ENCODE peak calls at places on chromosomes 5 and 9, in seven cellular contexts. A is H9, C is IMR-90, V is mesendoderm, P is neuronal stem cell, H is H1, R is trophoblast cell. Z is an unnamed sample.
A peak's percentile ranks its signal among the peaks of the same experiment; 100 is the strongest.

GRCh38 chr5:126354012-126354856 is 69.0 kb upstream of the GRAMD2B start:
- DNase-seq in A (no peak), C (peak; percentile 98), V (peak; percentile 47), P (no peak), H (no peak), R (peak; percentile 81), Z (peak; percentile 96)

GRCh38 chr9:79242489-79242888 is 329.3 kb upstream of the TLE4 start:
- DNase-seq in A (no peak), C (no peak), V (no peak), P (no peak), H (no peak), R (no peak), Z (no peak)

GRCh38 chr5:119322948-119323629 is 32.7 kb upstream of the TNFAIP8 start:
- DNase-seq in A (no peak), C (peak; percentile 52), V (peak; percentile 33), P (no peak), H (no peak), R (peak; percentile 80), Z (no peak)

GRCh38 chr5:34511063-34511462 is 145.1 kb upstream of the RAI14 start:
- DNase-seq in A (no peak), C (no peak), V (no peak), P (no peak), H (no peak), R (no peak), Z (no peak)

GRCh38 chr9:116907989-116908388 is 220.9 kb downstream of the TRIM32 start:
- DNase-seq in A (no peak), C (no peak), V (no peak), P (no peak), H (no peak), R (no peak), Z (no peak)

GRCh38 chr5:159807586-159807985 is 108.7 kb upstream of the ADRA1B start:
- DNase-seq in A (no peak), C (no peak), V (no peak), P (no peak), H (no peak), R (no peak), Z (no peak)

GRCh38 chr5:160926428-160926827 is 74.4 kb upstream of the ATP10B start:
- DNase-seq in A (no peak), C (no peak), V (no peak), P (no peak), H (no peak), R (no peak), Z (no peak)

GRCh38 chr9:136512651-136513066 is 29.8 kb upstream of the SEC16A start:
- DNase-seq in A (peak; percentile 54), C (no peak), V (no peak), P (no peak), H (no peak), R (no peak), Z (no peak)

GRCh38 chr5:949815-950560 is 57.3 kb downstream of the TRIP13 start:
- DNase-seq in A (no peak), C (no peak), V (no peak), P (no peak), H (peak; percentile 20), R (no peak), Z (no peak)

GRCh38 chr5:1526681-1527131 is 2.9 kb upstream of the LPCAT1 start:
- DNase-seq in A (no peak), C (no peak), V (no peak), P (no peak), H (no peak), R (no peak), Z (no peak)

GRCh38 chr9:34443533-34443932 is 14.8 kb downstream of the FAM219A start:
- DNase-seq in A (no peak), C (no peak), V (peak; percentile 51), P (no peak), H (no peak), R (no peak), Z (no peak)

GRCh38 chr9:93059097-93059959 is 827 bp downstream of the SUSD3 start:
- DNase-seq in A (no peak), C (no peak), V (no peak), P (no peak), H (no peak), R (peak; percentile 20), Z (no peak)

GRCh38 chr9:93057024-93057702 is 1.3 kb upstream of the SUSD3 start:
- DNase-seq in A (peak; percentile 70), C (no peak), V (no peak), P (no peak), H (no peak), R (no peak), Z (no peak)

GRCh38 chr9:93057703-93058356 is 671 bp upstream of the SUSD3 start:
- DNase-seq in A (no peak), C (no peak), V (no peak), P (no peak), H (no peak), R (no peak), Z (no peak)

GRCh38 chr9:93059960-93060591 is 1.6 kb downstream of the SUSD3 start:
- DNase-seq in A (no peak), C (no peak), V (peak; percentile 89), P (no peak), H (no peak), R (no peak), Z (no peak)

GRCh38 chr9:93058357-93059096 is at the start of gene SUSD3:
- DNase-seq in A (peak; percentile 89), C (no peak), V (peak; percentile 90), P (peak; percentile 77), H (peak; percentile 89), R (peak; percentile 47), Z (peak; percentile 9)
- H2BK5ac ChIP-seq in A (no peak within 1 kb of the TSS), C (no peak within 1 kb of the TSS), V (no peak within 1 kb of the TSS), P (peak within 1 kb of the TSS; percentile 67), H (no peak within 1 kb of the TSS), R (no peak within 1 kb of the TSS), Z (no peak within 1 kb of the TSS)

GRCh38 chr5:62575066-62575465 is 3.6 kb upstream of the LRRC70 start:
- DNase-seq in A (no peak), C (no peak), V (no peak), P (no peak), H (no peak), R (no peak), Z (no peak)
- H4K8ac ChIP-seq in A (no peak overlapping the region), C (no peak overlapping the region), V (no peak overlapping the region), P (no peak overlapping the region), H (no peak overlapping the region), R (no peak overlapping the region), Z (no peak overlapping the region)

DNA sequence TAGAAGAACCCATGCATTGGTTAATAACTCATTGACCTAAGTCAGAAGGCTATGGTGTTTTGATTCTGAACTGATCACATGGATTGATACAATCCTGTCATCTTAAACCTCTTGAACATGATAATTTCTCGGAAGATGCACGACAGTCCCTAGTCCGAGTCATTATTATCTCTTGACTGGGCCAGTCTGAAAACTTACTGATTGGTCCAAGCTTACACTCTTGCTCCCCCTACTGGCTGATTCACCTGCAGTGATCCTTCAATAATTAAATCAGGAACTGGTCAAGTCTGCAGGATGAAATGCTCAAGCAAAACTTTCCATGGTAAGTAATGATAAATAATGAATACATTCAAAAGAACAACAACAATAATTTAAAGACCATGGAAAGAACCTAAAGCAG is 79.5 kb downstream of the BRINP1 start:
- DNase-seq in A (peak; percentile 46), C (no peak), V (peak; percentile 78), P (peak; percentile 64), H (no peak), R (peak; percentile 52), Z (peak; percentile 33)
- H3K18ac ChIP-seq in A (no peak overlapping the region), C (no peak overlapping the region), V (no peak overlapping the region), P (no peak overlapping the region), H (no peak overlapping the region), R (no peak overlapping the region), Z (no peak overlapping the region)

DNA sequence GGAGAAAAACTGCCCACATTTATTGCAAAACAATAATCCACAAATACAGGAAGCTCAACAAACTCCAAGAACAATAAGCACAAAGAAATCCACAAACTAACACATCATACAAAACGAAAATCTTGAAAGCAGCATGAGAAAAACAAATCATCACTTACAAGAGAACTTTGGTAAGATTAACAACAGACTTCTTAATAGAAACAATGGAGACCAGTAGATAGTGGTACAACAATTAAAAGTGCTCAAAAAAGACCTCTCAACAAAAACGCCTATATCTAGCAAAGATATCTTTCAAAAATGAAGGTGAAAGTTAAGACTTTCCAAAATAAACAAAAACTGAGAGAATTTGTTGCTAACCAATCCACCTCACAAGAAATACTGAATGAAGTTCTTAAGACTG is 38.4 kb downstream of the CDKL3 start:
- DNase-seq in A (no peak), C (no peak), V (peak; percentile 23), P (no peak), H (no peak), R (no peak), Z (peak; percentile 9)
- H2BK5ac ChIP-seq in A (no peak overlapping the region), C (no peak overlapping the region), V (no peak overlapping the region), P (no peak overlapping the region), H (no peak overlapping the region), R (no peak overlapping the region), Z (no peak overlapping the region)

GRCh38 chr9:134835455-134835854 is 45.2 kb upstream of the FCN2 start:
- DNase-seq in A (no peak), C (no peak), V (no peak), P (no peak), H (no peak), R (no peak), Z (no peak)

GRCh38 chr9:134834957-134835419 is 45.6 kb upstream of the FCN2 start:
- DNase-seq in A (no peak), C (no peak), V (no peak), P (no peak), H (no peak), R (no peak), Z (no peak)

GRCh38 chr9:134835987-134836386 is 44.6 kb upstream of the FCN2 start:
- DNase-seq in A (no peak), C (no peak), V (no peak), P (no peak), H (no peak), R (no peak), Z (no peak)

GRCh38 chr9:134837529-134837928 is 43.1 kb upstream of the FCN2 start:
- DNase-seq in A (no peak), C (peak; percentile 25), V (no peak), P (no peak), H (no peak), R (no peak), Z (no peak)

GRCh38 chr9:134836406-134836970 is 44.1 kb upstream of the FCN2 start:
- DNase-seq in A (no peak), C (no peak), V (no peak), P (no peak), H (no peak), R (no peak), Z (no peak)
- H4K8ac ChIP-seq in A (no peak overlapping the region), C (no peak overlapping the region), V (no peak overlapping the region), P (no peak overlapping the region), H (peak overlapping the region; percentile 59), R (no peak overlapping the region), Z (no peak overlapping the region)

GRCh38 chr9:137882506-137882821 is 4.9 kb downstream of the CACNA1B start:
- DNase-seq in A (no peak), C (no peak), V (no peak), P (no peak), H (no peak), R (no peak), Z (no peak)
- H3K18ac ChIP-seq in A (no peak overlapping the region), C (no peak overlapping the region), V (no peak overlapping the region), P (no peak overlapping the region), H (no peak overlapping the region), R (no peak overlapping the region), Z (no peak overlapping the region)

DNA sequence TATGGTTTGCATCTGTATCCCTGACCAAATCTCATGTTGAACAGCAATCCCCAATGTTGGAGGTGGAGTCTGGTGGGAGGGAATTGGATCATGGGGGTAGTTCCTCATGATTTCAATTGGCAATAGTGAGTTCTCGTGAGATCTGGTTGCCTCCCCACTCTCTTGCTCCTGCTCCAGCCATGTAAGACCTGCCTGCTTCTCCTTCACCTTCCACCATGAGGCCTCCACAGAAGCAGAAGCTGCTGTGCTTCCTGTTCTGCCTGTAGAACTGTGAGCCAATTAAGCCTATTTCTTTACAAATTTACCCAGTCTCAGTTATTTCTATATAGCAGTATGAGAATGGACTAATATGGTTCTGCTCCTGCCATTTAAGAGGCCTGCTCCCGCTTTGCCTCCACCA is 32.9 kb downstream of the SCAI start:
- DNase-seq in A (no peak), C (no peak), V (no peak), P (no peak), H (no peak), R (no peak), Z (no peak)
- H2BK5ac ChIP-seq in A (no peak overlapping the region), C (no peak overlapping the region), V (no peak overlapping the region), P (no peak overlapping the region), H (no peak overlapping the region), R (no peak overlapping the region), Z (no peak overlapping the region)